ENCODE peak calls at places on chromosomes 7 and 10, in six cellular contexts. One of them, this sample, is unnamed.

GRCh38 chr10:15325243-15326002 is 45.7 kb downstream of the FAM171A1 start:
- DNase-seq in IMR-90: peak; percentile 85
- DNase-seq in mesenchymal stem cell: peak; percentile 76
- DNase-seq in trophoblast cell: no peak
- DNase-seq in neuronal stem cell: no peak
- DNase-seq in mesendoderm: peak; percentile 46
- DNase-seq in this sample: no peak

GRCh38 chr10:49298990-49299815 is at the start of gene C10orf71:
- DNase-seq in mesenchymal stem cell: no peak
- DNase-seq in IMR-90: peak; percentile 4
- DNase-seq in mesendoderm: peak; percentile 64
- DNase-seq in neuronal stem cell: no peak
- DNase-seq in trophoblast cell: no peak
- DNase-seq in this sample: no peak

GRCh38 chr7:66771795-66772194 is 31.3 kb downstream of the RABGEF1 start:
- DNase-seq in trophoblast cell: no peak
- DNase-seq in IMR-90: no peak
- DNase-seq in mesendoderm: no peak
- DNase-seq in mesenchymal stem cell: no peak
- DNase-seq in neuronal stem cell: no peak
- DNase-seq in this sample: no peak

GRCh38 chr7:140317597-140317996 is 80.7 kb downstream of the SLC37A3 start:
- DNase-seq in IMR-90: no peak
- DNase-seq in mesendoderm: no peak
- DNase-seq in neuronal stem cell: no peak
- DNase-seq in mesenchymal stem cell: no peak
- DNase-seq in trophoblast cell: peak; percentile 15
- DNase-seq in this sample: no peak

GRCh38 chr7:43764807-43765491 is 6.5 kb downstream of the BLVRA start:
- DNase-seq in mesendoderm: no peak
- DNase-seq in neuronal stem cell: no peak
- DNase-seq in IMR-90: peak; percentile 43
- DNase-seq in mesenchymal stem cell: peak; percentile 58
- DNase-seq in trophoblast cell: peak; percentile 62
- DNase-seq in this sample: no peak

GRCh38 chr7:128359939-128360338 is 1.6 kb downstream of the PRRT4 start:
- DNase-seq in IMR-90: no peak
- DNase-seq in neuronal stem cell: no peak
- DNase-seq in trophoblast cell: no peak
- DNase-seq in mesenchymal stem cell: no peak
- DNase-seq in mesendoderm: no peak
- DNase-seq in this sample: no peak

GRCh38 chr10:29691564-29692064 is 56.8 kb upstream of the SVIL start:
- DNase-seq in neuronal stem cell: no peak
- DNase-seq in trophoblast cell: no peak
- DNase-seq in mesenchymal stem cell: peak; percentile 88
- DNase-seq in IMR-90: peak; percentile 55
- DNase-seq in mesendoderm: peak; percentile 44
- DNase-seq in this sample: no peak

GRCh38 chr7:5635461-5636445 is 145.7 kb downstream of the RNF216 start:
- DNase-seq in trophoblast cell: no peak
- DNase-seq in neuronal stem cell: no peak
- DNase-seq in mesenchymal stem cell: peak; percentile 44
- DNase-seq in IMR-90: no peak
- DNase-seq in mesendoderm: no peak
- DNase-seq in this sample: no peak

GRCh38 chr10:99520804-99521473 is 11.8 kb upstream of the NKX2-3 start:
- DNase-seq in mesenchymal stem cell: peak; percentile 61
- DNase-seq in mesendoderm: no peak
- DNase-seq in trophoblast cell: no peak
- DNase-seq in neuronal stem cell: no peak
- DNase-seq in IMR-90: no peak
- DNase-seq in this sample: no peak

GRCh38 chr7:130886438-130887135 is 152.6 kb upstream of the KLF14 start:
- DNase-seq in trophoblast cell: no peak
- DNase-seq in IMR-90: no peak
- DNase-seq in neuronal stem cell: no peak
- DNase-seq in mesenchymal stem cell: peak; percentile 56
- DNase-seq in mesendoderm: no peak
- DNase-seq in this sample: no peak

GRCh38 chr7:130887182-130888016 is 153.4 kb upstream of the KLF14 start:
- DNase-seq in mesendoderm: peak; percentile 55
- DNase-seq in trophoblast cell: peak; percentile 82
- DNase-seq in neuronal stem cell: no peak
- DNase-seq in IMR-90: peak; percentile 89
- DNase-seq in mesenchymal stem cell: peak; percentile 95
- DNase-seq in this sample: no peak

GRCh38 chr7:130888468-130888867 is 154.5 kb upstream of the KLF14 start:
- DNase-seq in trophoblast cell: no peak
- DNase-seq in IMR-90: no peak
- DNase-seq in mesendoderm: no peak
- DNase-seq in neuronal stem cell: no peak
- DNase-seq in mesenchymal stem cell: no peak
- DNase-seq in this sample: no peak

GRCh38 chr7:130890176-130891020 is 156.4 kb upstream of the KLF14 start:
- DNase-seq in neuronal stem cell: no peak
- DNase-seq in IMR-90: no peak
- DNase-seq in trophoblast cell: no peak
- DNase-seq in mesendoderm: no peak
- DNase-seq in mesenchymal stem cell: peak; percentile 78
- DNase-seq in this sample: no peak

DNA sequence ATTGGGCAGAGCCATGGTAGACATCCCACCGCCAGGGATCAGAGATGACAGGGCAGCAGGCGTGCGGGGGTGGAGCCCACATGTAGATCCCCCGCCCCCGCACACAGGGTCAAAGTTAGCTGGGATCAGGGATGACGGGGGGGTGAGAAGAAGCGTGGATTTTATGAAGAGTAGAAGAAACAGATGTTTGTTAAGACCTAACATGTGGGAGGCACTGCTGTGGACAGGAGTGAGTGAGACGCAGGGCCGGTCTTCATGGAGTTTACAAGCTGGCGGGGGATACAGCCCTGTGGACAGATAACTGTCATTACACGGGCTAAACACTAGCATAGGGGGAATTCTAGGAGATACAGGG is 154.0 kb upstream of the KLF14 start:
- DNase-seq in mesenchymal stem cell: peak; percentile 64
- DNase-seq in IMR-90: no peak
- DNase-seq in trophoblast cell: peak; percentile 31
- DNase-seq in mesendoderm: no peak
- DNase-seq in neuronal stem cell: no peak
- DNase-seq in this sample: no peak
- H2BK5ac ChIP-seq in mesenchymal stem cell: peak overlapping the region; percentile 86
- H2BK5ac ChIP-seq in IMR-90: peak overlapping the region; percentile 93
- H2BK5ac ChIP-seq in trophoblast cell: peak overlapping the region; percentile 65
- H2BK5ac ChIP-seq in mesendoderm: no peak overlapping the region
- H2BK5ac ChIP-seq in neuronal stem cell: no peak overlapping the region
- H2BK5ac ChIP-seq in this sample: no peak overlapping the region

DNA sequence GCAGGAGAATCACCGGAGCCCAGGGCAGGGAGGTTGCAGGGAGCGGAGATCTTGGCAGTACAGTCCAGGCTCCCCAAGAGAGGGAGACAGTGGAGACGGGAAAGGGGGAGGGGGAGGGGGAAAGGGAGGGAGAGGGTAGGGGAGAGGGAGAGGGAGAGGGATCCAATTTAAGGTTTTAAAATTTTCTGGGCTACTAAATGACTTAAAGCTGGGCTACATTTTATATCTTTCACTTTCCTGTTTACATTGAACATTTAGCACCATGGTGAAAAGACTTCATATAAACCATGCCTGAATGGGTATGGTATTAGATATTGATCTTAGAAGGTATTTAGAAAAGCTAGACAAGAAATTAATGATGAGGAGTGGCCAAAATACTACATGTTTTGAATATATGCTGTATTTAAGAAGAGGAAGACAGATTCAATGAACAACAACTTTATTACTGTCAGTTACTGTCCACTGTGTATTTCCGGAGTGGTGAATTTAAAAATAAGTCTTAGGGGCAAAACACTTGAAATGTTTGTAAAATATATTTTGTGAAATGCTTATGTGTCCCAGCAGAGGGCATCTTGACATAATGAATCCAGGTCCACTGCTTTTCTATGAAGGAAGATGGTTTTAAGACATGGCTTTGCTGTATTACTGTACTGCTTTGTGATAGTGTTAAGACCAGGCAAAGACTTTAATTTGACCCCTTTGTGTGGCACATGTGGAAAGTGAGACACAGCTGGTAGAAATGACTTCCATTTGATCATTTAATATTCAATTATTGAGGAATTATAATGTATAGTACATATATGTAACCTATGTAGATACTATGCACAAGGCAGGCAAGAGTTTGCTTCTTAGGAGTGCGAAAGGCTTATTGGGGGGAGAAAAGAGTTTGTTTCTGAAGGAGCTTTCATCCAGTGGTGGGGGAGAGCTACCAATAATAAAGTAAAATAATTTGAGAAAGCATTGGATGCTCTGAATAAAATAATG is 52.8 kb downstream of the NRF1 start:
- DNase-seq in IMR-90: peak; percentile 83
- DNase-seq in mesendoderm: peak; percentile 47
- DNase-seq in neuronal stem cell: no peak
- DNase-seq in trophoblast cell: peak; percentile 71
- DNase-seq in mesenchymal stem cell: peak; percentile 72
- DNase-seq in this sample: no peak
- H2BK5ac ChIP-seq in IMR-90: no peak overlapping the region
- H2BK5ac ChIP-seq in mesendoderm: no peak overlapping the region
- H2BK5ac ChIP-seq in neuronal stem cell: no peak overlapping the region
- H2BK5ac ChIP-seq in trophoblast cell: no peak overlapping the region
- H2BK5ac ChIP-seq in mesenchymal stem cell: no peak overlapping the region
- H2BK5ac ChIP-seq in this sample: no peak overlapping the region

GRCh38 chr10:72356115-72356514 is 1.4 kb upstream of the DNAJB12 start:
- DNase-seq in mesenchymal stem cell: no peak
- DNase-seq in mesendoderm: no peak
- DNase-seq in trophoblast cell: no peak
- DNase-seq in IMR-90: no peak
- DNase-seq in neuronal stem cell: no peak
- DNase-seq in this sample: no peak

GRCh38 chr10:72353028-72353962 is 1.4 kb downstream of the DNAJB12 start:
- DNase-seq in IMR-90: peak; percentile 40
- DNase-seq in neuronal stem cell: no peak
- DNase-seq in mesenchymal stem cell: peak; percentile 67
- DNase-seq in mesendoderm: peak; percentile 67
- DNase-seq in trophoblast cell: peak; percentile 40
- DNase-seq in this sample: no peak

GRCh38 chr10:72355214-72355555 is 466 bp upstream of the DNAJB12 start:
- DNase-seq in neuronal stem cell: no peak
- DNase-seq in IMR-90: no peak
- DNase-seq in trophoblast cell: no peak
- DNase-seq in mesendoderm: no peak
- DNase-seq in mesenchymal stem cell: no peak
- DNase-seq in this sample: no peak

GRCh38 chr10:72353963-72354355 is 760 bp downstream of the DNAJB12 start:
- DNase-seq in IMR-90: peak; percentile 15
- DNase-seq in mesenchymal stem cell: peak; percentile 75
- DNase-seq in mesendoderm: no peak
- DNase-seq in trophoblast cell: peak; percentile 43
- DNase-seq in neuronal stem cell: no peak
- DNase-seq in this sample: no peak

DNA sequence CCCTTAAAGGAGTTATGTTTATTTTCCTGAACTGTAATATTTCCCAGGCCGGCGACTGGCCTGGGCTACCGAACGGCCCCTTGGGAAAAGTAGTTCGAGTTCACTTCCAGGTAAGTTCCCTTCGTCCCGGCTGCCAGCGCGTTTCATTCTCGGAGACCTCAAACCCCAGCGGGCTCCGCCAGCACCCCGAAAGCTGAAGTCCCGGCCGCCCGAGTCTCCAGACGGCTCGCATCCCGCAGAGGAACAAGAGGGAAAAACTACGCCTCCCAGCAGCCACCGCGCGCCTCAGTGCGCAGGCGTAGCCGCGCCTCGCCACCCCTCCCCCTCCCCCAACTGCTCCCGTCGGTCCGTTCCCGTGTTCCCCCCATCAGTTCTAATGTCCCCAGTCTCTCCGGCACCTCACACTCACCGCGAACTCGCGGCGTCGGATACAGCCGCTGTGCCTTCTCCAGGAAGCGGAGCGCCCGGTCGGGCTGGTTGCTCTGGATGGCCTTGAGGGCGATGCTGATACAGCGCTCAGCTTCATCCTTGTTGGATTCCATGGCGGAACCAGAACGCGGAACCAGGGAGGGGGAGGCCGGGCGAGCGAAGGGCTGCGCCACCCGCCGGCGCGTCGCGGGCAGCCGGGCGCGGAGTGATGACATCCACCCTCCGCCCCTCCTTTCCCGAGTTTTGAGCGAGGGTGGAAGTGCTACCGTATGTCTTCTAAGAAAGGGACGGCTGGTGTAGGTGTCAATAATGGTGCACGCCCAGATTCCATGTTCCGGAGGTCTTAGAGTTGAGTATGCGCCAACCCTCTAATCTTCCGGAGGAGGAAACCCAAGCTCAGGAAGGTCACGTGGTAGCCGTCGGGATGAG is at the start of gene DNAJB12:
- DNase-seq in IMR-90: peak; percentile 95
- DNase-seq in trophoblast cell: peak; percentile 96
- DNase-seq in mesenchymal stem cell: peak; percentile 96
- DNase-seq in mesendoderm: peak; percentile 99
- DNase-seq in neuronal stem cell: peak; percentile 93
- DNase-seq in this sample: peak; percentile 95
- H2BK5ac ChIP-seq in IMR-90: peak within 1 kb of the TSS; percentile 98
- H2BK5ac ChIP-seq in trophoblast cell: peak within 1 kb of the TSS; percentile 95
- H2BK5ac ChIP-seq in mesenchymal stem cell: peak within 1 kb of the TSS; percentile 63
- H2BK5ac ChIP-seq in mesendoderm: peak within 1 kb of the TSS; percentile 94
- H2BK5ac ChIP-seq in neuronal stem cell: peak within 1 kb of the TSS; percentile 88
- H2BK5ac ChIP-seq in this sample: peak within 1 kb of the TSS; percentile 66

GRCh38 chr7:14834888-14835287 is 67.7 kb downstream of the DGKB start:
- DNase-seq in neuronal stem cell: no peak
- DNase-seq in mesendoderm: no peak
- DNase-seq in trophoblast cell: no peak
- DNase-seq in IMR-90: peak; percentile 44
- DNase-seq in mesenchymal stem cell: no peak
- DNase-seq in this sample: no peak

GRCh38 chr7:14836006-14836405 is 66.5 kb downstream of the DGKB start:
- DNase-seq in mesenchymal stem cell: no peak
- DNase-seq in IMR-90: no peak
- DNase-seq in neuronal stem cell: no peak
- DNase-seq in mesendoderm: no peak
- DNase-seq in trophoblast cell: no peak
- DNase-seq in this sample: no peak

GRCh38 chr7:14835399-14835798 is 67.2 kb downstream of the DGKB start:
- DNase-seq in IMR-90: no peak
- DNase-seq in neuronal stem cell: no peak
- DNase-seq in mesenchymal stem cell: no peak
- DNase-seq in trophoblast cell: no peak
- DNase-seq in mesendoderm: no peak
- DNase-seq in this sample: no peak

GRCh38 chr7:14834456-14834855 is 68.1 kb downstream of the DGKB start:
- DNase-seq in mesenchymal stem cell: no peak
- DNase-seq in neuronal stem cell: no peak
- DNase-seq in trophoblast cell: no peak
- DNase-seq in mesendoderm: no peak
- DNase-seq in IMR-90: peak; percentile 43
- DNase-seq in this sample: no peak

DNA sequence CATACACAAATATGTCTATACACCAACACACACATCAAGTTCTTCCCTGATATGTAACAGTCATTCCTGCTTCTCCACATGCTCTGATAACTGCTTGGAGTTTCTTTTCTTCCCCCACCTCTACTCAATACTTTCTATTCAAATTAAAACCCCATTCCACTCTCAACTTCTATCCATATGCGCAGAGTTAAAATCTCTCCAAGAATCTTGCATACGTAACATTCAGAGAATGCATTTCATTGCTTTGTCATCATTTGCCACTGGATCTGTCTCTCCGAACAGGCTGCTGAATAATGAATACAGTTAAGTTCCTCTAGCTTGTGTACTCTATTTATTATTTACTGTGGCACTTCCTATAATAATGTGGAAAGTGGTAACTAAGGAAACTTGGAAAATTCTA is 68.8 kb downstream of the DGKB start:
- DNase-seq in trophoblast cell: peak; percentile 56
- DNase-seq in neuronal stem cell: no peak
- DNase-seq in mesendoderm: peak; percentile 77
- DNase-seq in IMR-90: no peak
- DNase-seq in mesenchymal stem cell: no peak
- DNase-seq in this sample: no peak
- H2BK5ac ChIP-seq in trophoblast cell: no peak overlapping the region
- H2BK5ac ChIP-seq in neuronal stem cell: no peak overlapping the region
- H2BK5ac ChIP-seq in mesendoderm: peak overlapping the region; percentile 72
- H2BK5ac ChIP-seq in IMR-90: no peak overlapping the region
- H2BK5ac ChIP-seq in mesenchymal stem cell: no peak overlapping the region
- H2BK5ac ChIP-seq in this sample: no peak overlapping the region

This sample was measured in H9.